ENCODE peak calls at places on chromosome 7, in seven cellular contexts. F is NCI-H1930; E is mucosa of descending colon; Y is fibroblast of mammary gland; B is GM18507; M is stimulated activated naive B cell treated with anti-CD40 and anti-IgM and Interleukin-4, amounts not matched to agents 10 μg/mL and 1 μg/mL and 100 μg/mL, for 72 hours; T is LoVo. W is an unnamed sample.

GRCh38 chr7:48084727-48085432 is 4.2 kb upstream of the UPP1 start:
- DNase-seq in F (no peak), E (peak), Y (peak), B (peak), M (peak), T (peak), W (peak)

GRCh38 chr7:121019018-121019417 is 30.5 kb downstream of the CPED1 start:
- DNase-seq in F (no peak), E (no peak), Y (peak), B (no peak), M (no peak), T (no peak), W (no peak)

GRCh38 chr7:127189885-127190284 is 62.9 kb downstream of the GRM8 start:
- DNase-seq in F (peak), E (no peak), Y (no peak), B (no peak), M (no peak), T (no peak), W (no peak)

GRCh38 chr7:132837529-132837928 is 244.4 kb downstream of the CHCHD3 start:
- DNase-seq in F (no peak), E (no peak), Y (peak), B (no peak), M (no peak), T (no peak), W (no peak)

GRCh38 chr7:2517004-2517403 is 2.6 kb upstream of the LFNG start:
- DNase-seq in F (no peak), E (no peak), Y (peak), B (no peak), M (no peak), T (no peak), W (no peak)

GRCh38 chr7:36161996-36162395 is 8.9 kb downstream of the EEPD1 start:
- DNase-seq in F (no peak), E (no peak), Y (no peak), B (no peak), M (no peak), T (peak), W (no peak)

GRCh38 chr7:152329469-152329868 is 106.3 kb downstream of the KMT2C start:
- DNase-seq in F (no peak), E (no peak), Y (no peak), B (no peak), M (no peak), T (no peak), W (no peak)

GRCh38 chr7:43506460-43506859 is 76.4 kb upstream of the STK17A start:
- DNase-seq in F (no peak), E (no peak), Y (no peak), B (no peak), M (no peak), T (no peak), W (no peak)

GRCh38 chr7:12802070-12802469 is 114.6 kb downstream of the ARL4A start:
- DNase-seq in F (no peak), E (peak), Y (peak), B (no peak), M (no peak), T (peak), W (no peak)

GRCh38 chr7:150755473-150756099 is 18.4 kb downstream of the GIMAP5 start:
- DNase-seq in F (no peak), E (no peak), Y (peak), B (no peak), M (no peak), T (no peak), W (peak)

GRCh38 chr7:81676813-81677212 is 93.0 kb downstream of the HGF start:
- DNase-seq in F (no peak), E (no peak), Y (peak), B (no peak), M (no peak), T (no peak), W (no peak)

GRCh38 chr7:157339777-157340677 is 3.2 kb downstream of the DNAJB6 start:
- DNase-seq in F (no peak), E (peak), Y (peak), B (no peak), M (peak), T (peak), W (peak)

GRCh38 chr7:126569402-126569801 is 683.3 kb downstream of the GRM8 start:
- DNase-seq in F (no peak), E (no peak), Y (no peak), B (no peak), M (no peak), T (no peak), W (no peak)

GRCh38 chr7:51288896-51289607 is 27.6 kb downstream of the COBL start:
- DNase-seq in F (no peak), E (peak), Y (no peak), B (no peak), M (no peak), T (peak), W (no peak)

GRCh38 chr7:65892832-65893231 is 20.0 kb downstream of the VKORC1L1 start:
- DNase-seq in F (no peak), E (no peak), Y (peak), B (no peak), M (no peak), T (no peak), W (no peak)

GRCh38 chr7:141014091-141014490 is 661 bp downstream of the MRPS33 start:
- DNase-seq in F (no peak), E (peak), Y (peak), B (no peak), M (no peak), T (no peak), W (no peak)

GRCh38 chr7:131013716-131014115 is 279.7 kb upstream of the KLF14 start:
- DNase-seq in F (no peak), E (no peak), Y (no peak), B (no peak), M (no peak), T (no peak), W (no peak)

GRCh38 chr7:143322646-143323343 is 6.9 kb downstream of the CLCN1 start:
- DNase-seq in F (no peak), E (no peak), Y (peak), B (no peak), M (no peak), T (no peak), W (no peak)

GRCh38 chr7:31814187-31814586 is 127.2 kb downstream of the PPP1R17 start:
- DNase-seq in F (no peak), E (peak), Y (peak), B (no peak), M (no peak), T (peak), W (no peak)

GRCh38 chr7:35424869-35425495 is 171.1 kb upstream of the TBX20 start:
- DNase-seq in F (peak), E (peak), Y (peak), B (peak), M (peak), T (peak), W (peak)

GRCh38 chr7:35736725-35737124 is 41.8 kb upstream of the HERPUD2 start:
- DNase-seq in F (no peak), E (no peak), Y (peak), B (no peak), M (no peak), T (peak), W (no peak)

GRCh38 chr7:129522088-129522970 is 20.0 kb downstream of the SMKR1 start:
- DNase-seq in F (no peak), E (no peak), Y (no peak), B (no peak), M (no peak), T (no peak), W (no peak)

GRCh38 chr7:134514663-134515062 is 12.7 kb upstream of the AKR1B10 start:
- DNase-seq in F (peak), E (peak), Y (peak), B (peak), M (peak), T (peak), W (peak)

W was measured in GM12864.